ENCODE peak calls at places on chromosomes 1 and 21, in seven cellular contexts. N, F, A, V, M, D and C are unnamed samples.
A peak's percentile ranks its signal among the peaks of the same experiment; 100 is the strongest.

GRCh38 chr1:200979574-200980451 is 43.7 kb downstream of the KIF21B start:
- DNase-seq in N (no peak), F (peak; percentile 95), A (peak; percentile 83), V (no peak), M (no peak), D (no peak), C (no peak)

GRCh38 chr1:33170351-33171274 is 11.2 kb downstream of the TRIM62 start:
- DNase-seq in N (no peak), F (no peak), A (no peak), V (peak; percentile 21), M (no peak), D (peak; percentile 68), C (peak; percentile 70)

GRCh38 chr1:212482006-212482351 is 49.3 kb downstream of the NENF start:
- DNase-seq in N (no peak), F (no peak), A (no peak), V (no peak), M (no peak), D (no peak), C (no peak)

GRCh38 chr1:115647507-115647906 is 5.7 kb downstream of the VANGL1 start:
- DNase-seq in N (no peak), F (peak; percentile 49), A (no peak), V (no peak), M (no peak), D (no peak), C (no peak)

GRCh38 chr21:46064870-46065214 is 33.1 kb upstream of the COL6A2 start:
- DNase-seq in N (no peak), F (no peak), A (no peak), V (no peak), M (no peak), D (no peak), C (no peak)

GRCh38 chr1:172727956-172728603 is 69.2 kb downstream of the FASLG start:
- DNase-seq in N (no peak), F (peak; percentile 71), A (peak; percentile 60), V (no peak), M (no peak), D (no peak), C (no peak)

GRCh38 chr1:11518791-11519628 is 40.1 kb downstream of the DISP3 start:
- DNase-seq in N (no peak), F (no peak), A (no peak), V (peak; percentile 48), M (no peak), D (no peak), C (no peak)

GRCh38 chr1:197725044-197725443 is 50.2 kb downstream of the DENND1B start:
- DNase-seq in N (no peak), F (peak; percentile 17), A (no peak), V (no peak), M (no peak), D (no peak), C (no peak)

GRCh38 chr1:239633432-239633831 is 247.1 kb downstream of the CHRM3 start:
- DNase-seq in N (no peak), F (no peak), A (no peak), V (no peak), M (no peak), D (no peak), C (no peak)

GRCh38 chr1:5648410-5649165 is 343.6 kb downstream of the NPHP4 start:
- DNase-seq in N (no peak), F (no peak), A (no peak), V (no peak), M (no peak), D (no peak), C (no peak)

GRCh38 chr1:211607752-211608478 is 29.0 kb upstream of the SLC30A1 start:
- DNase-seq in N (no peak), F (no peak), A (no peak), V (no peak), M (no peak), D (no peak), C (no peak)

GRCh38 chr1:77036560-77036959 is 169.3 kb downstream of the ST6GALNAC5 start:
- DNase-seq in N (no peak), F (peak; percentile 11), A (no peak), V (no peak), M (no peak), D (no peak), C (no peak)

GRCh38 chr21:14480601-14481000 is 65.5 kb downstream of the SAMSN1 start:
- DNase-seq in N (no peak), F (no peak), A (no peak), V (no peak), M (no peak), D (no peak), C (no peak)

GRCh38 chr1:118335372-118335771 is 150.3 kb upstream of the SPAG17 start:
- DNase-seq in N (no peak), F (no peak), A (no peak), V (no peak), M (no peak), D (no peak), C (no peak)

GRCh38 chr1:243407284-243408018 is 151.6 kb downstream of the SDCCAG8 start:
- DNase-seq in N (no peak), F (no peak), A (no peak), V (no peak), M (no peak), D (no peak), C (no peak)

GRCh38 chr1:154326546-154327465 is 1.5 kb downstream of the ATP8B2 start:
- DNase-seq in N (peak; percentile 40), F (peak; percentile 77), A (no peak), V (no peak), M (peak; percentile 46), D (peak; percentile 41), C (peak; percentile 46)

GRCh38 chr1:46372440-46372839 is 21.7 kb upstream of the FAAH start:
- DNase-seq in N (no peak), F (no peak), A (no peak), V (no peak), M (no peak), D (no peak), C (no peak)

GRCh38 chr1:44500181-44501021 is 95.3 kb downstream of the RNF220 start:
- DNase-seq in N (no peak), F (peak; percentile 37), A (peak; percentile 8), V (no peak), M (no peak), D (peak; percentile 20), C (peak; percentile 28)
- TF ChIP-seq CTCF in N (no peak), F (peak; percentile 67), A (peak; percentile 10), V (no peak), M (no peak), D (peak; percentile 29), C (peak; percentile 49)

GRCh38 chr21:44867464-44867863 is 6.0 kb downstream of the PTTG1IP start:
- DNase-seq in N (no peak), F (no peak), A (no peak), V (no peak), M (no peak), D (peak; percentile 4), C (no peak)

GRCh38 chr21:44868707-44869106 is 4.8 kb downstream of the PTTG1IP start:
- DNase-seq in N (no peak), F (no peak), A (no peak), V (no peak), M (no peak), D (peak; percentile 2), C (no peak)

GRCh38 chr21:44869860-44870747 is 3.4 kb downstream of the PTTG1IP start:
- DNase-seq in N (peak; percentile 61), F (no peak), A (no peak), V (peak; percentile 91), M (peak; percentile 92), D (peak; percentile 12), C (peak; percentile 51)

GRCh38 chr21:44866780-44867179 is 6.7 kb downstream of the PTTG1IP start:
- DNase-seq in N (no peak), F (no peak), A (no peak), V (no peak), M (no peak), D (peak; percentile 10), C (no peak)

DNA sequence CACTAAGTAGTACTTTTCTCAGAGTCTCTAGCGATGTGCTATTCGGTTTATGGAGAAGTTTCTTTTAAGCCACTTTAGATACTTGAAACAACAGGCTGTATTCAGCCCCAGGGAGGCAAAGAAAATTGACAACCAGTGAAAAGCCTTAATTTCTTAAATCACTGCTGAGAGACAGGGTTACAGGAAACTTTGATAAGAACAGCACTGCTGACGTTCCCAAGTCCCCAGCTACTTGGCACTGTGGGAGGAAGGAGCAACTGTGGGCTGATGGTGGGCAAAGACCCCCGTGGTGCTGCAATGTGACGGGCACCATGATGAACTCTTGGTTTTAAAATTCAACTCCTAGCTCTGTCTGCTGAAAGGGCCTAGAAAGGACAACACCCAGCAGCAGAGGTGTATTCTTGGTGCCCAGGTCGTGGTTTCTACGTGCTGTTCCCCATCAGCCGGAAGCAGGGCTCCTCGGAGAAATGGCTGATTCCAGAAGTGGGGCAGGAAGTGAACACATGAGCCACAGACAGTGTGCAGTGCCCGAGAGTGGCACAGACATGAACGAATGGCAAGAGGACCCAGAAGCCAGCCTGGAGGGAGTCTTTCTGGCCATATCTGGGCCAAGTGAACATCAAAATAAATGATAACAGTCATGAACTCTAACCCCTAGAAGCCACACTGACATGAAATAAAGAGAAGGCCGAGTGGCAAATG is 5.3 kb downstream of the PTTG1IP start:
- DNase-seq in N (no peak), F (no peak), A (no peak), V (no peak), M (no peak), D (peak; percentile 7), C (peak; percentile 19)
- H3K4me1 ChIP-seq in N (peaks cover 49% of the 10 kb centered on the region), F (peaks cover 40% of the 10 kb centered on the region), A (peaks cover 7% of the 10 kb centered on the region), V (peaks cover 48% of the 10 kb centered on the region), M (peaks cover 53% of the 10 kb centered on the region), D (peaks cover 19% of the 10 kb centered on the region), C (peaks cover 55% of the 10 kb centered on the region)

GRCh38 chr1:109984456-109985250 is at the start of gene AHCYL1:
- DNase-seq in N (peak; percentile 100), F (peak; percentile 100), A (peak; percentile 100), V (peak; percentile 99), M (peak; percentile 99), D (peak; percentile 100), C (peak; percentile 100)

GRCh38 chr1:109985251-109986053 is 887 bp downstream of the AHCYL1 start:
- DNase-seq in N (no peak), F (no peak), A (no peak), V (no peak), M (no peak), D (no peak), C (no peak)

GRCh38 chr1:109984190-109984455 is 442 bp upstream of the AHCYL1 start:
- DNase-seq in N (no peak), F (no peak), A (no peak), V (no peak), M (no peak), D (no peak), C (no peak)

GRCh38 chr1:109986054-109986444 is 1.5 kb downstream of the AHCYL1 start:
- DNase-seq in N (no peak), F (no peak), A (no peak), V (no peak), M (no peak), D (no peak), C (no peak)

GRCh38 chr1:109983380-109984189 is 980 bp upstream of the AHCYL1 start:
- DNase-seq in N (no peak), F (no peak), A (no peak), V (no peak), M (no peak), D (no peak), C (no peak)
- H3K4me3 ChIP-seq in N (no peak overlapping the region), F (no peak overlapping the region), A (no peak overlapping the region), V (no peak overlapping the region), M (no peak overlapping the region), D (no peak overlapping the region), C (no peak overlapping the region)

DNA sequence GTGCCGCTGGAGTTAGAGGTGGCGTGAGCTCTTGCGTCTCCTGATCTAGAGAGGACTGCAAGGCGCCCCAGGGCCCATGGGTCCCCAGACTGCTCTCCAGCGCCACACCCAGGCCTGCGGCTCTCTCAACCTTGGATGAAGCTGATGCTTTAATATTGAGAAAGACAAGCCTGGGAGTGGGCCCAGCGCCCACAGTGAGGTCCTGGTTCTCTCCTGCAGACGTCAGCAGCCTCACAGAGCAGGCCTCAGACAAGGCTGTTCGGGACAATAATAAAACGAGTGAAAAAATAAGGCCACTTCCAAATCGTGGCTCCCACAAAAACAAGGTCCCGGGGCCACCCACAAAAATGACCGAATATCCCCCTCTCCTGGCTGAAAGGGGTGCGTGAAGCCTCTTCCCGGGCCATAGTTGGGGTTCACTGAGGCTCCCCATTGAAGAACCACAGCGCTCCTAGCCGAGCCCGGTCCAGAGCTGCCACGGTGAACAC is 6.0 kb upstream of the DNMT3L start:
- DNase-seq in N (no peak), F (peak; percentile 64), A (no peak), V (no peak), M (no peak), D (no peak), C (no peak)
- TF ChIP-seq CTCF in N (no peak), F (peak; percentile 78), A (no peak), V (peak; percentile 30), M (peak; percentile 22), D (no peak), C (no peak)